ENCODE peak calls at places on chromosomes 3 and 15, in six cellular contexts. Y, T, M, Z, R and P are unnamed samples.
A peak's percentile ranks its signal among the peaks of the same experiment; 100 is the strongest.

GRCh38 chr3:155548194-155548593 is 196.7 kb downstream of the PLCH1 start:
- DNase-seq in Z (no peak), R (peak; percentile 73), M (no peak), Y (no peak), T (peak; percentile 84), P (no peak)

GRCh38 chr3:193830791-193831191 is 237.8 kb downstream of the OPA1 start:
- DNase-seq in M (no peak), Y (no peak), Z (no peak), R (no peak), T (no peak), P (no peak)

GRCh38 chr3:143963946-143964345 is 7.7 kb upstream of the DIPK2A start:
- DNase-seq in Z (no peak), T (peak; percentile 49), Y (no peak), M (no peak), R (no peak), P (no peak)

GRCh38 chr15:78810377-78811123 is 714 bp downstream of the ADAMTS7 start:
- DNase-seq in Y (no peak), T (peak; percentile 59), M (no peak), R (peak; percentile 22), Z (no peak), P (peak; percentile 45)

GRCh38 chr3:99757948-99758347 is 59.7 kb upstream of the CMSS1 start:
- DNase-seq in Y (no peak), M (no peak), R (no peak), Z (no peak), T (no peak), P (no peak)

GRCh38 chr3:150497956-150498355 is 48.3 kb downstream of the SERP1 start:
- DNase-seq in Y (no peak), Z (no peak), T (peak; percentile 84), M (peak; percentile 22), R (peak; percentile 42), P (no peak)

GRCh38 chr3:153399636-153400035 is 237.6 kb downstream of the RAP2B start:
- DNase-seq in M (no peak), Y (no peak), Z (no peak), T (peak; percentile 2), R (no peak), P (no peak)

GRCh38 chr3:18843930-18844329 is 304.4 kb upstream of the KCNH8 start:
- DNase-seq in M (no peak), Y (no peak), R (no peak), T (no peak), Z (no peak), P (no peak)